ENCODE peak calls at places on chromosomes 11 and 22, in nine cellular contexts. One of them, this sample, is unnamed.
A peak's percentile ranks its signal among the peaks of the same experiment; 100 is the strongest.

GRCh38 chr11:2807276-2807681 is 78.3 kb downstream of the CDKN1C start:
- DNase-seq in cardiac muscle cell: no peak
- DNase-seq in A549: no peak
- DNase-seq in SK-N-SH: peak; percentile 67
- DNase-seq in fibroblast of the aortic adventitia: peak; percentile 32
- DNase-seq in testis: peak; percentile 78
- DNase-seq in AG04449: no peak
- DNase-seq in fibroblast of pulmonary artery: peak; percentile 30
- DNase-seq in MM.1S: no peak
- DNase-seq in this sample: no peak

GRCh38 chr22:23220485-23221350 is 40.4 kb downstream of the BCR start:
- DNase-seq in SK-N-SH: no peak
- DNase-seq in MM.1S: no peak
- DNase-seq in fibroblast of pulmonary artery: peak; percentile 79
- DNase-seq in cardiac muscle cell: no peak
- DNase-seq in testis: no peak
- DNase-seq in fibroblast of the aortic adventitia: peak; percentile 90
- DNase-seq in AG04449: no peak
- DNase-seq in A549: no peak
- DNase-seq in this sample: peak; percentile 67

GRCh38 chr11:36288442-36289225 is 590 bp downstream of the COMMD9 start:
- DNase-seq in fibroblast of pulmonary artery: peak; percentile 15
- DNase-seq in fibroblast of the aortic adventitia: no peak
- DNase-seq in SK-N-SH: peak; percentile 21
- DNase-seq in AG04449: no peak
- DNase-seq in MM.1S: no peak
- DNase-seq in A549: no peak
- DNase-seq in cardiac muscle cell: peak; percentile 4
- DNase-seq in testis: no peak
- DNase-seq in this sample: no peak

GRCh38 chr11:1943977-1944376 is 3.2 kb upstream of the MRPL23 start:
- DNase-seq in SK-N-SH: no peak
- DNase-seq in AG04449: no peak
- DNase-seq in A549: no peak
- DNase-seq in testis: no peak
- DNase-seq in fibroblast of pulmonary artery: peak; percentile 49
- DNase-seq in MM.1S: no peak
- DNase-seq in fibroblast of the aortic adventitia: peak; percentile 32
- DNase-seq in cardiac muscle cell: no peak
- DNase-seq in this sample: no peak

GRCh38 chr22:23068096-23068831 is 2.1 kb upstream of the GNAZ start:
- DNase-seq in fibroblast of pulmonary artery: no peak
- DNase-seq in fibroblast of the aortic adventitia: no peak
- DNase-seq in MM.1S: no peak
- DNase-seq in testis: no peak
- DNase-seq in cardiac muscle cell: no peak
- DNase-seq in A549: no peak
- DNase-seq in SK-N-SH: no peak
- DNase-seq in AG04449: no peak
- DNase-seq in this sample: no peak

GRCh38 chr11:2259897-2260451 is 10.4 kb downstream of the ASCL2 start:
- DNase-seq in MM.1S: no peak
- DNase-seq in SK-N-SH: no peak
- DNase-seq in cardiac muscle cell: no peak
- DNase-seq in A549: no peak
- DNase-seq in AG04449: no peak
- DNase-seq in testis: peak; percentile 10
- DNase-seq in fibroblast of pulmonary artery: no peak
- DNase-seq in fibroblast of the aortic adventitia: no peak
- DNase-seq in this sample: no peak

GRCh38 chr11:40130427-40130826 is 1329.0 kb downstream of the LRRC4C start:
- DNase-seq in cardiac muscle cell: peak; percentile 11
- DNase-seq in A549: no peak
- DNase-seq in fibroblast of the aortic adventitia: no peak
- DNase-seq in testis: peak; percentile 17
- DNase-seq in MM.1S: no peak
- DNase-seq in SK-N-SH: peak; percentile 16
- DNase-seq in AG04449: no peak
- DNase-seq in fibroblast of pulmonary artery: no peak
- DNase-seq in this sample: peak; percentile 8

GRCh38 chr22:17228725-17229126 is 9.5 kb upstream of the ADA2 start:
- DNase-seq in A549: peak; percentile 45
- DNase-seq in AG04449: no peak
- DNase-seq in SK-N-SH: no peak
- DNase-seq in fibroblast of pulmonary artery: no peak
- DNase-seq in fibroblast of the aortic adventitia: no peak
- DNase-seq in testis: no peak
- DNase-seq in cardiac muscle cell: no peak
- DNase-seq in MM.1S: no peak
- DNase-seq in this sample: no peak

GRCh38 chr11:106176817-106177216 is 99.4 kb downstream of the AASDHPPT start:
- DNase-seq in testis: peak; percentile 14
- DNase-seq in AG04449: no peak
- DNase-seq in SK-N-SH: no peak
- DNase-seq in MM.1S: no peak
- DNase-seq in fibroblast of the aortic adventitia: no peak
- DNase-seq in A549: no peak
- DNase-seq in fibroblast of pulmonary artery: no peak
- DNase-seq in cardiac muscle cell: no peak
- DNase-seq in this sample: no peak

GRCh38 chr11:28110839-28111235 is 2.6 kb downstream of the METTL15 start:
- DNase-seq in MM.1S: no peak
- DNase-seq in fibroblast of pulmonary artery: no peak
- DNase-seq in fibroblast of the aortic adventitia: peak; percentile 41
- DNase-seq in SK-N-SH: no peak
- DNase-seq in testis: no peak
- DNase-seq in AG04449: no peak
- DNase-seq in cardiac muscle cell: no peak
- DNase-seq in A549: no peak
- DNase-seq in this sample: no peak

GRCh38 chr11:62143727-62144126 is 19.9 kb downstream of the INCENP start:
- DNase-seq in fibroblast of the aortic adventitia: no peak
- DNase-seq in testis: peak; percentile 11
- DNase-seq in SK-N-SH: peak; percentile 26
- DNase-seq in AG04449: no peak
- DNase-seq in cardiac muscle cell: no peak
- DNase-seq in fibroblast of pulmonary artery: no peak
- DNase-seq in MM.1S: no peak
- DNase-seq in A549: no peak
- DNase-seq in this sample: no peak

GRCh38 chr22:26573026-26573662 is 16.8 kb downstream of the TPST2 start:
- DNase-seq in fibroblast of the aortic adventitia: peak; percentile 32
- DNase-seq in fibroblast of pulmonary artery: peak; percentile 72
- DNase-seq in SK-N-SH: no peak
- DNase-seq in AG04449: no peak
- DNase-seq in MM.1S: no peak
- DNase-seq in testis: no peak
- DNase-seq in A549: no peak
- DNase-seq in cardiac muscle cell: no peak
- DNase-seq in this sample: no peak

GRCh38 chr11:74168838-74169237 is 2.0 kb downstream of the C2CD3 start:
- DNase-seq in fibroblast of pulmonary artery: no peak
- DNase-seq in SK-N-SH: no peak
- DNase-seq in AG04449: no peak
- DNase-seq in A549: no peak
- DNase-seq in cardiac muscle cell: no peak
- DNase-seq in MM.1S: no peak
- DNase-seq in testis: no peak
- DNase-seq in fibroblast of the aortic adventitia: no peak
- DNase-seq in this sample: no peak

GRCh38 chr11:74169736-74170458 is 905 bp downstream of the C2CD3 start:
- DNase-seq in MM.1S: no peak
- DNase-seq in fibroblast of the aortic adventitia: no peak
- DNase-seq in testis: no peak
- DNase-seq in fibroblast of pulmonary artery: no peak
- DNase-seq in A549: no peak
- DNase-seq in AG04449: no peak
- DNase-seq in cardiac muscle cell: no peak
- DNase-seq in SK-N-SH: no peak
- DNase-seq in this sample: no peak

GRCh38 chr11:74171630-74172465 is 759 bp downstream of the PPME1 start:
- DNase-seq in fibroblast of pulmonary artery: no peak
- DNase-seq in AG04449: no peak
- DNase-seq in MM.1S: no peak
- DNase-seq in testis: no peak
- DNase-seq in fibroblast of the aortic adventitia: peak; percentile 11
- DNase-seq in cardiac muscle cell: no peak
- DNase-seq in A549: no peak
- DNase-seq in SK-N-SH: no peak
- DNase-seq in this sample: no peak

GRCh38 chr11:74175923-74176322 is 4.8 kb downstream of the PPME1 start:
- DNase-seq in SK-N-SH: no peak
- DNase-seq in testis: no peak
- DNase-seq in MM.1S: no peak
- DNase-seq in AG04449: no peak
- DNase-seq in fibroblast of the aortic adventitia: no peak
- DNase-seq in fibroblast of pulmonary artery: no peak
- DNase-seq in cardiac muscle cell: no peak
- DNase-seq in A549: no peak
- DNase-seq in this sample: no peak

GRCh38 chr11:74170694-74171629 is at the start of the genes C2CD3 and PPME1:
- DNase-seq in AG04449: peak; percentile 95
- DNase-seq in fibroblast of the aortic adventitia: peak; percentile 99
- DNase-seq in A549: peak; percentile 99
- DNase-seq in testis: peak; percentile 99
- DNase-seq in SK-N-SH: peak; percentile 92
- DNase-seq in MM.1S: peak; percentile 99
- DNase-seq in cardiac muscle cell: peak; percentile 99
- DNase-seq in fibroblast of pulmonary artery: peak; percentile 100
- DNase-seq in this sample: peak; percentile 100
- TF ChIP-seq CTCF in AG04449: peak; percentile 43
- TF ChIP-seq CTCF in fibroblast of the aortic adventitia: peak; percentile 44
- TF ChIP-seq CTCF in A549: peak; percentile 41
- TF ChIP-seq CTCF in testis: no peak
- TF ChIP-seq CTCF in SK-N-SH: peak; percentile 39
- TF ChIP-seq CTCF in MM.1S: no peak
- TF ChIP-seq CTCF in cardiac muscle cell: peak; percentile 47
- TF ChIP-seq CTCF in fibroblast of pulmonary artery: peak; percentile 27
- TF ChIP-seq CTCF in this sample: peak; percentile 16

DNA sequence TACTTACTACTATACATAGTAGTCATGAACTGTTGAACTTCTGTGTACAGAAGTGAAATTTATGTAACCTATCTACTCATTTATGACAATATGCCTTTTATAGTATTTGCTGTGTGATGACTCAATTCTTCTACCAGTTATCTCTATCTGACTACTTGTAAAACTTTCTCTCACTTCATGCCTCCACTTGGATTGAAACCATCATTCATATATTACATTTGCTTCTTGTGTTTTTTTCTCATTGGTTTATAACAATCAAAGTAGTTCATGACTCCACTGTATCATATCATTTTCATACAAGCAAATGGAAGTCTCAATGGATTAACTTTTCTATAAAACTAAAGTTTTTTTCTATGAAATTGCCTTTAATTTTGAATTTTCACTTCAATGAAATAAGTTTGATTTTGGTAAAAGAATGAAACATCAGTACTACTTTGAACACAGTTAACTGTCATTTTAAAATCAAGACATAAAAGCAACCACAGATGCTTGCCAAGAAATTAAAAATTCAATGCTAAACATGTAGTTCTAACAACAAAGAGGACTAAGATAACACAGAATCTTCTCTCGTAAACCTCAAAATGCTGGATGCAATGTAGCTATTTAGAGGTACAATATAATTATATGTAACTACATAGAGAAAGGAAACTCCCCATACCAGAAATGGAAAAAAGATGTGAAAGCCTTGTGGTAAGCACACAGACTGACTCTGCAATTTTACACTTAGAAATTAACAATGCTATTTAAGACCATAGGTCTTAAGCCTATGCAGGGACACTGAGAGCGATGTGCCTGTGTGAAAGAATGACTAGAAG is 27.6 kb upstream of the EXPH5 start:
- DNase-seq in fibroblast of pulmonary artery: no peak
- DNase-seq in testis: no peak
- DNase-seq in A549: peak; percentile 27
- DNase-seq in SK-N-SH: no peak
- DNase-seq in MM.1S: peak; percentile 94
- DNase-seq in cardiac muscle cell: no peak
- DNase-seq in AG04449: no peak
- DNase-seq in fibroblast of the aortic adventitia: no peak
- DNase-seq in this sample: peak; percentile 87
- H3K4me3 ChIP-seq in fibroblast of pulmonary artery: no peak overlapping the region
- H3K4me3 ChIP-seq in testis: no peak overlapping the region
- H3K4me3 ChIP-seq in A549: no peak overlapping the region
- H3K4me3 ChIP-seq in SK-N-SH: no peak overlapping the region
- H3K4me3 ChIP-seq in MM.1S: peak overlapping the region; percentile 19
- H3K4me3 ChIP-seq in cardiac muscle cell: no peak overlapping the region
- H3K4me3 ChIP-seq in AG04449: no peak overlapping the region
- H3K4me3 ChIP-seq in fibroblast of the aortic adventitia: no peak overlapping the region
- H3K4me3 ChIP-seq in this sample: peak overlapping the region; percentile 26

GRCh38 chr11:125990244-125990643 is 44.4 kb downstream of the VSIG10L2 start:
- DNase-seq in MM.1S: no peak
- DNase-seq in A549: no peak
- DNase-seq in SK-N-SH: no peak
- DNase-seq in fibroblast of the aortic adventitia: peak; percentile 83
- DNase-seq in cardiac muscle cell: no peak
- DNase-seq in fibroblast of pulmonary artery: peak; percentile 44
- DNase-seq in AG04449: peak; percentile 17
- DNase-seq in testis: peak; percentile 32
- DNase-seq in this sample: peak; percentile 21

GRCh38 chr11:125982348-125982730 is 36.5 kb downstream of the VSIG10L2 start:
- DNase-seq in MM.1S: peak; percentile 72
- DNase-seq in AG04449: no peak
- DNase-seq in SK-N-SH: no peak
- DNase-seq in A549: no peak
- DNase-seq in cardiac muscle cell: no peak
- DNase-seq in testis: no peak
- DNase-seq in fibroblast of pulmonary artery: no peak
- DNase-seq in fibroblast of the aortic adventitia: no peak
- DNase-seq in this sample: no peak

GRCh38 chr11:125992893-125993292 is 47.0 kb downstream of the VSIG10L2 start:
- DNase-seq in fibroblast of pulmonary artery: no peak
- DNase-seq in AG04449: no peak
- DNase-seq in MM.1S: no peak
- DNase-seq in cardiac muscle cell: no peak
- DNase-seq in A549: no peak
- DNase-seq in fibroblast of the aortic adventitia: no peak
- DNase-seq in SK-N-SH: no peak
- DNase-seq in testis: no peak
- DNase-seq in this sample: no peak

GRCh38 chr11:125987066-125987641 is 41.3 kb downstream of the VSIG10L2 start:
- DNase-seq in testis: no peak
- DNase-seq in fibroblast of pulmonary artery: no peak
- DNase-seq in fibroblast of the aortic adventitia: no peak
- DNase-seq in MM.1S: no peak
- DNase-seq in AG04449: no peak
- DNase-seq in A549: no peak
- DNase-seq in SK-N-SH: no peak
- DNase-seq in cardiac muscle cell: no peak
- DNase-seq in this sample: no peak
- TF ChIP-seq CTCF in testis: no peak
- TF ChIP-seq CTCF in fibroblast of pulmonary artery: no peak
- TF ChIP-seq CTCF in fibroblast of the aortic adventitia: no peak
- TF ChIP-seq CTCF in MM.1S: no peak
- TF ChIP-seq CTCF in AG04449: no peak
- TF ChIP-seq CTCF in A549: no peak
- TF ChIP-seq CTCF in SK-N-SH: no peak
- TF ChIP-seq CTCF in cardiac muscle cell: no peak
- TF ChIP-seq CTCF in this sample: no peak

DNA sequence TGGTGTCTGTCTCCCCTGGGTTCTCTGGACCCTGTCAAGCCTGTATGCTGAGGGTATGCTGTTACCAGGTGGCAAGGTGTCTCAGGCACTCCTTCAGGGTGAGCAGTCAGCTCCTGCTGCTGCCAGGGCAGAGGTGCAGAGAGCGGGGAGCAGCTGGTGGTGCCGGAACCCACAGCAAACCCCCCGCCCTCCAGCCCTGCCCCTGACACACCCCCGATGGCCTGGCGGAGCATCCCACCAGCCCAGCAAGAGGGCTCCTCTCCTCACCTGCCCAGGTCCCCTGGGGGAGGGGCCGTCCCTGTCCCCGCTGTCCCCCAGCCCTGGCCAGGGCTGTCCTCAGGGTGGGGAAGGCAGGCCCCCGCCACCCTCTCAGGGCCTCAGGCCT is 12.0 kb upstream of the PIM3 start:
- DNase-seq in AG04449: no peak
- DNase-seq in fibroblast of the aortic adventitia: no peak
- DNase-seq in fibroblast of pulmonary artery: no peak
- DNase-seq in A549: no peak
- DNase-seq in testis: no peak
- DNase-seq in cardiac muscle cell: no peak
- DNase-seq in MM.1S: no peak
- DNase-seq in SK-N-SH: no peak
- DNase-seq in this sample: no peak
- H3K4me3 ChIP-seq in AG04449: no peak overlapping the region
- H3K4me3 ChIP-seq in fibroblast of the aortic adventitia: no peak overlapping the region
- H3K4me3 ChIP-seq in fibroblast of pulmonary artery: no peak overlapping the region
- H3K4me3 ChIP-seq in A549: no peak overlapping the region
- H3K4me3 ChIP-seq in testis: no peak overlapping the region
- H3K4me3 ChIP-seq in cardiac muscle cell: no peak overlapping the region
- H3K4me3 ChIP-seq in MM.1S: no peak overlapping the region
- H3K4me3 ChIP-seq in SK-N-SH: no peak overlapping the region
- H3K4me3 ChIP-seq in this sample: no peak overlapping the region